ENCODE peak calls at places on chromosome 19, in seven cellular contexts. D, I, K, M, A, R and H are unnamed samples.

GRCh38 chr19:44846455-44847143 is 502 bp downstream of the NECTIN2 start:
- DNase-seq in D (peak; percentile 98), I (peak; percentile 52), K (no peak), M (no peak), A (peak; percentile 23), R (no peak), H (no peak)

GRCh38 chr19:14048439-14049153 is 13.3 kb downstream of the PALM3 start:
- DNase-seq in D (peak; percentile 86), I (peak; percentile 72), K (peak; percentile 58), M (peak; percentile 67), A (peak; percentile 46), R (peak; percentile 54), H (no peak)

GRCh38 chr19:34734601-34735103 is 609 bp downstream of the ZNF181 start:
- DNase-seq in D (peak; percentile 15), I (no peak), K (peak; percentile 77), M (no peak), A (no peak), R (no peak), H (no peak)

GRCh38 chr19:46736544-46737274 is 9.1 kb upstream of the FKRP start:
- DNase-seq in D (no peak), I (no peak), K (no peak), M (peak; percentile 70), A (no peak), R (no peak), H (no peak)

GRCh38 chr19:11284535-11284934 is 11.4 kb upstream of the TSPAN16 start:
- DNase-seq in D (no peak), I (no peak), K (no peak), M (no peak), A (no peak), R (no peak), H (no peak)

GRCh38 chr19:5154799-5155426 is 185.7 kb downstream of the PTPRS start:
- DNase-seq in D (no peak), I (no peak), K (no peak), M (no peak), A (no peak), R (no peak), H (no peak)

GRCh38 chr19:934865-935422 is 9.1 kb downstream of the ARID3A start:
- DNase-seq in D (no peak), I (peak; percentile 95), K (peak; percentile 57), M (peak; percentile 89), A (peak; percentile 64), R (no peak), H (no peak)

GRCh38 chr19:3146677-3147100 is 10.9 kb downstream of the GNA15 start:
- DNase-seq in D (peak; percentile 58), I (peak; percentile 77), K (no peak), M (peak; percentile 55), A (no peak), R (peak; percentile 43), H (no peak)

GRCh38 chr19:50777830-50778303 is 7.6 kb downstream of the GPR32 start:
- DNase-seq in D (peak; percentile 90), I (no peak), K (no peak), M (no peak), A (no peak), R (no peak), H (no peak)

GRCh38 chr19:6125571-6125989 is 9.9 kb upstream of the ACSBG2 start:
- DNase-seq in D (peak; percentile 90), I (peak; percentile 66), K (peak; percentile 85), M (no peak), A (peak; percentile 86), R (peak; percentile 86), H (peak; percentile 53)

GRCh38 chr19:38213911-38214625 is 10.0 kb downstream of the DPF1 start:
- DNase-seq in D (peak; percentile 70), I (no peak), K (no peak), M (no peak), A (peak; percentile 31), R (peak; percentile 80), H (no peak)

GRCh38 chr19:40613669-40614594 is 12.8 kb downstream of the LTBP4 start:
- DNase-seq in D (peak; percentile 94), I (peak; percentile 92), K (peak; percentile 90), M (peak; percentile 79), A (peak; percentile 54), R (peak; percentile 88), H (peak; percentile 62)

GRCh38 chr19:40616178-40616577 is 15.0 kb downstream of the LTBP4 start:
- DNase-seq in D (no peak), I (no peak), K (peak; percentile 56), M (no peak), A (no peak), R (no peak), H (no peak)

GRCh38 chr19:40612831-40613668 is 11.9 kb downstream of the LTBP4 start:
- DNase-seq in D (peak; percentile 93), I (peak; percentile 85), K (peak; percentile 49), M (peak; percentile 74), A (no peak), R (peak; percentile 78), H (no peak)

GRCh38 chr19:40616941-40617340 is 15.8 kb downstream of the LTBP4 start:
- DNase-seq in D (no peak), I (no peak), K (no peak), M (no peak), A (no peak), R (no peak), H (no peak)

GRCh38 chr19:40614595-40615411 is 13.6 kb downstream of the LTBP4 start:
- DNase-seq in D (peak; percentile 96), I (peak; percentile 86), K (peak; percentile 96), M (peak; percentile 82), A (peak; percentile 97), R (peak; percentile 62), H (no peak)
- H3K4me3 ChIP-seq in D (peak overlapping the region; percentile 96), I (peak overlapping the region; percentile 59), K (peak overlapping the region; percentile 77), M (peak overlapping the region; percentile 56), A (peak overlapping the region; percentile 86), R (peak overlapping the region; percentile 79), H (peak overlapping the region; percentile 80)

GRCh38 chr19:18847516-18848463 is 16.0 kb downstream of the UPF1 start:
- DNase-seq in D (no peak), I (peak; percentile 48), K (no peak), M (no peak), A (peak; percentile 67), R (no peak), H (no peak)

GRCh38 chr19:18848860-18849661 is 17.3 kb downstream of the UPF1 start:
- DNase-seq in D (no peak), I (peak; percentile 81), K (no peak), M (peak; percentile 73), A (peak; percentile 89), R (peak; percentile 52), H (no peak)

GRCh38 chr19:18851673-18852325 is 20.0 kb downstream of the UPF1 start:
- DNase-seq in D (no peak), I (peak; percentile 43), K (no peak), M (no peak), A (no peak), R (no peak), H (no peak)

GRCh38 chr19:18850560-18851375 is 19.0 kb downstream of the UPF1 start:
- DNase-seq in D (no peak), I (no peak), K (no peak), M (no peak), A (no peak), R (no peak), H (no peak)

GRCh38 chr19:18849838-18850400 is 18.2 kb downstream of the UPF1 start:
- DNase-seq in D (no peak), I (no peak), K (no peak), M (no peak), A (no peak), R (peak; percentile 69), H (no peak)
- H3K4me3 ChIP-seq in D (no peak overlapping the region), I (no peak overlapping the region), K (no peak overlapping the region), M (no peak overlapping the region), A (no peak overlapping the region), R (no peak overlapping the region), H (no peak overlapping the region)

GRCh38 chr19:16957151-16957662 is 68.4 kb downstream of the F2RL3 start:
- DNase-seq in D (no peak), I (peak; percentile 69), K (no peak), M (no peak), A (peak; percentile 73), R (no peak), H (no peak)
- H3K4me3 ChIP-seq in D (no peak overlapping the region), I (no peak overlapping the region), K (no peak overlapping the region), M (no peak overlapping the region), A (no peak overlapping the region), R (no peak overlapping the region), H (no peak overlapping the region)

DNA sequence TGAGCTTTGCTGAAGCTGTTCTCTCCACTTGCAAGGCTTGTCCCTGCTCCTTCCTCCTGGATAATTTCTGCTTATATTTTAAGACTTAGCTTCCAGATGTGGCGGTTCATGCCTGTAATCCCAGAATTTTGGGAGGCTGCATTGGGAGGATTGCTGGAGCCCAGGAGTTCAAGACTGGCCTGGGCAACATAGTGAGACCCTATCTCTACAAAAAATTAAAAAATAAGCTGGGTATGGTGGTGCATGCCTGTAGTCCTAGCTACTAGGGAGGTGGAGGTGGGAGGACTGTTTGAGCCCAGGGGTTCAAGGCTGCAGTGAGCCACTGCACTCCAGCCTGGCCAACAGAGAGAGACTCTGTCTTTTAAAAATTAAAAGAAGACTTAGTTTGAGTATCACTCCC is 31.6 kb downstream of the CEBPA start:
- DNase-seq in D (no peak), I (no peak), K (no peak), M (no peak), A (no peak), R (no peak), H (no peak)
- H3K4me3 ChIP-seq in D (no peak overlapping the region), I (no peak overlapping the region), K (no peak overlapping the region), M (no peak overlapping the region), A (no peak overlapping the region), R (no peak overlapping the region), H (no peak overlapping the region)